ENCODE peak calls at places on chromosomes 13 and 19, in seven cellular contexts. N is T-helper 22 cell, G is AG09309, X is colonic mucosa, K is nucleus accumbens, I is NCI-H774, C is HCEC 1CT. Y is an unnamed sample.
A peak's percentile ranks its signal among the peaks of the same experiment; 100 is the strongest.

GRCh38 chr19:29841559-29842367 is 30.0 kb downstream of the CCNE1 start:
- DNase-seq in X (peak; percentile 31), N (no peak), G (no peak), K (no peak), I (no peak), C (peak; percentile 45), Y (no peak)

GRCh38 chr19:17943284-17944221 is 10.7 kb downstream of the CCDC124 start:
- DNase-seq in C (no peak), G (no peak), I (no peak), X (no peak), N (no peak), K (no peak), Y (no peak)

GRCh38 chr13:107834268-107834667 is 381.1 kb downstream of the LIG4 start:
- DNase-seq in X (no peak), C (peak; percentile 51), K (no peak), N (no peak), G (no peak), I (no peak), Y (no peak)

GRCh38 chr19:4831351-4832340 is at the start of gene TICAM1:
- DNase-seq in X (peak; percentile 87), G (no peak), C (peak; percentile 27), K (peak; percentile 25), I (peak; percentile 3), N (peak; percentile 78), Y (peak; percentile 32)

GRCh38 chr13:99749627-99750026 is 221.9 kb downstream of the ZIC5 start:
- DNase-seq in N (no peak), G (no peak), K (no peak), X (no peak), I (no peak), C (no peak), Y (no peak)

GRCh38 chr19:56015756-56016155 is 29.2 kb downstream of the NLRP5 start:
- DNase-seq in G (no peak), K (no peak), I (no peak), N (no peak), X (no peak), C (no peak), Y (no peak)

GRCh38 chr19:10104665-10105221 is 1.4 kb upstream of the PPAN start:
- DNase-seq in I (no peak), X (peak; percentile 34), N (peak; percentile 83), G (no peak), C (no peak), K (no peak), Y (no peak)

GRCh38 chr19:12513531-12514061 is 29.0 kb upstream of the ZNF709 start:
- DNase-seq in X (no peak), C (no peak), K (peak; percentile 61), N (no peak), I (no peak), G (no peak), Y (no peak)

GRCh38 chr13:113765241-113765910 is 6.3 kb downstream of the TMEM255B start:
- DNase-seq in X (no peak), K (no peak), N (no peak), G (no peak), C (no peak), I (no peak), Y (no peak)

GRCh38 chr19:29964171-29964570 is 22.1 kb downstream of the URI1 start:
- DNase-seq in I (no peak), G (no peak), X (no peak), K (no peak), C (no peak), N (no peak), Y (no peak)

GRCh38 chr19:1949304-1950101 is 8.5 kb downstream of the CSNK1G2 start:
- DNase-seq in C (no peak), N (no peak), I (no peak), K (no peak), X (no peak), G (no peak), Y (no peak)

GRCh38 chr13:29993716-29994488 is 143.5 kb upstream of the UBL3 start:
- DNase-seq in N (no peak), I (no peak), G (peak; percentile 72), C (peak; percentile 94), K (no peak), X (no peak), Y (no peak)

GRCh38 chr19:48925240-48925843 is 8.2 kb upstream of the DHDH start:
- DNase-seq in N (no peak), G (peak; percentile 69), X (no peak), K (no peak), I (no peak), C (peak; percentile 82), Y (no peak)

GRCh38 chr13:114296902-114297301 is 15.5 kb downstream of the UPF3A start:
- DNase-seq in G (no peak), X (no peak), N (no peak), C (no peak), I (no peak), K (no peak), Y (no peak)

GRCh38 chr13:48126944-48127814 is 32.3 kb upstream of the MED4 start:
- DNase-seq in N (no peak), K (peak; percentile 15), I (no peak), C (peak; percentile 64), G (peak; percentile 51), X (peak; percentile 33), Y (peak; percentile 68)

GRCh38 chr13:78593129-78593528 is 10.2 kb downstream of the POU4F1 start:
- DNase-seq in K (no peak), G (no peak), X (no peak), N (no peak), C (no peak), I (no peak), Y (no peak)

GRCh38 chr13:23776698-23777570 is 112.3 kb downstream of the MIPEP start:
- DNase-seq in N (no peak), G (no peak), X (no peak), K (no peak), I (no peak), C (no peak), Y (no peak)

GRCh38 chr19:49889038-49889686 is 7.5 kb downstream of the IL4I1 start:
- DNase-seq in N (no peak), C (no peak), X (no peak), K (no peak), I (no peak), G (no peak), Y (no peak)

GRCh38 chr19:10854350-10855089 is 6.3 kb downstream of the C19orf38 start:
- DNase-seq in I (no peak), G (no peak), K (no peak), X (no peak), N (no peak), C (no peak), Y (no peak)

GRCh38 chr19:2805261-2805900 is 14.3 kb upstream of the ZNF554 start:
- DNase-seq in K (no peak), G (no peak), N (no peak), X (no peak), C (no peak), I (no peak), Y (no peak)

Y was measured in NCI-H2081.